ENCODE peak calls at places on chromosomes 3 and 15, in ten cellular contexts. T, B, L, U, N, R, E, M, V and C are unnamed samples.

GRCh38 chr15:97009036-97009555 is 678.6 kb downstream of the NR2F2 start:
- DNase-seq in T (no peak), B (no peak), L (no peak), U (no peak), N (no peak), R (no peak), E (no peak), M (no peak), V (peak; percentile 4), C (no peak)

GRCh38 chr15:95281470-95281869 is 1049.0 kb upstream of the NR2F2 start:
- DNase-seq in T (no peak), B (no peak), L (no peak), U (no peak), N (no peak), R (no peak), E (no peak), M (no peak), V (no peak), C (no peak)

GRCh38 chr3:49353022-49353421 is 5.1 kb downstream of the GPX1 start:
- DNase-seq in T (no peak), B (no peak), L (peak; percentile 32), U (no peak), N (no peak), R (no peak), E (no peak), M (no peak), V (no peak), C (no peak)

GRCh38 chr3:196843435-196844110 is 24.1 kb upstream of the SENP5 start:
- DNase-seq in T (no peak), B (no peak), L (no peak), U (no peak), N (no peak), R (no peak), E (peak; percentile 62), M (no peak), V (no peak), C (no peak)

GRCh38 chr3:69014022-69014580 is 617 bp upstream of the EOGT start:
- DNase-seq in T (no peak), B (no peak), L (peak; percentile 34), U (no peak), N (no peak), R (no peak), E (no peak), M (no peak), V (no peak), C (no peak)

GRCh38 chr15:29638011-29638410 is 184.3 kb downstream of the TJP1 start:
- DNase-seq in T (no peak), B (no peak), L (no peak), U (no peak), N (no peak), R (no peak), E (no peak), M (no peak), V (peak; percentile 57), C (no peak)

GRCh38 chr3:184572528-184573270 is 11.1 kb downstream of the EPHB3 start:
- DNase-seq in T (peak; percentile 36), B (no peak), L (no peak), U (no peak), N (no peak), R (no peak), E (no peak), M (no peak), V (no peak), C (no peak)

GRCh38 chr3:149462653-149463052 is 11.8 kb upstream of the TM4SF4 start:
- DNase-seq in T (no peak), B (no peak), L (peak; percentile 60), U (no peak), N (no peak), R (no peak), E (no peak), M (no peak), V (no peak), C (no peak)

DNA sequence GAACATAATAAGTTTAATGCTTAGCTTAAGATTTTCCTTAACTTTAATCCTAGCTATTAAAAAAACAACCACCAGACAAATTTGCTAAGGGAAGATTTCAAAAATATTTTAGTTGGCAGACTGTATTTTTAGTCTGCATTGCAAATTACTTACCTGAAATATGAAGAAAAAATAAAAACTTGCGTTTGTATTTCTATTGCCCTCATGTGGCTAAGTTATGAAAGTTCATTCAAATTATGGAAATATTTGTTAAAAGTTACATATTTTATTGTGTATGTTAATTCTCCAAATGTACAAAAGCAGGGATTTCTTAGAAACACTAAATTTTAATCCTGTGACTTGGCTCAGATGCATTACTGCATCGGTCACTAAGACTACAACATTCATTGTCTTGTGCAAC is 15.0 kb downstream of the GTF2A2 start:
- DNase-seq in T (no peak), B (no peak), L (no peak), U (peak; percentile 17), N (no peak), R (no peak), E (no peak), M (no peak), V (no peak), C (no peak)
- TF ChIP-seq CTCF in T (no peak), B (no peak), L (no peak), U (peak; percentile 27), N (no peak), R (peak; percentile 16), E (no peak), M (peak; percentile 55), V (no peak), C (no peak)

GRCh38 chr3:128131897-128132646 is 8.5 kb upstream of the RUVBL1 start:
- DNase-seq in T (no peak), B (no peak), L (no peak), U (no peak), N (no peak), R (no peak), E (no peak), M (no peak), V (no peak), C (no peak)

DNA sequence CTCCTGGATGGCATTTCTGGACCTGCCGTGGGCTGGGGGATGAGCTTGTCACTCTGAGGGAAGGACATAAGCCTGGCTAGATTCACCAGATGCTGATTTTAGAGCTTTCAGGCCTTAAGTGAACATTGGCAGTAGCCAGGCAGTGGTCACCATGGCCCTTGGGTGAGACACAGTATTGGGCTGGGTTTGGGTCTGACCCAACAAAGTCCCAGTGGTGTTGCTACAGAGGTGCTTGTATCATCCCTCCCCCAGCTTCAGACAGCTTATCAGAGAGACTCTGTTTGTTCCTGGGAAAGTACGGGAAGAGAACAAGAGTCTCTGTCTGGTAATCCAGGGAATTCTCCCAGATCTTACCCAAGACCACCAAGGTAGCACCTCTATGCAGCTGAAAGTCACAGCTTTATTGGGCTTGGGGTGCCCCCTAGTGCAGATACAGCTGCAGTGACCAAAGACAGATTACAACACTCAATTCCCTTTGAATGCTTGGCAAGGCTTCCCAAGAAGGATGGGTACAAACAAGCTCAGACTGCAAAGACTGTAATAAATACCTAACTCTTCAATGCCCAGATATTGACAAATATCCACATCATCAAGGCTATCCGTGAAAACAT is 9.8 kb upstream of the RUVBL1 start:
- DNase-seq in T (no peak), B (no peak), L (peak; percentile 81), U (peak; percentile 83), N (peak; percentile 72), R (peak; percentile 83), E (peak; percentile 63), M (no peak), V (no peak), C (peak; percentile 60)
- TF ChIP-seq CTCF in T (peak; percentile 52), B (peak; percentile 55), L (peak; percentile 74), U (peak; percentile 83), N (peak; percentile 34), R (peak; percentile 82), E (peak; percentile 59), M (peak; percentile 75), V (no peak), C (peak; percentile 68)

GRCh38 chr15:48340111-48340510 is 8.9 kb downstream of the DUT start:
- DNase-seq in T (no peak), B (no peak), L (no peak), U (no peak), N (no peak), R (no peak), E (no peak), M (no peak), V (no peak), C (no peak)

GRCh38 chr15:48334260-48334659 is 3.0 kb downstream of the DUT start:
- DNase-seq in T (no peak), B (no peak), L (no peak), U (no peak), N (no peak), R (peak; percentile 33), E (no peak), M (no peak), V (no peak), C (no peak)

GRCh38 chr15:48333553-48333952 is 2.3 kb downstream of the DUT start:
- DNase-seq in T (no peak), B (no peak), L (no peak), U (no peak), N (no peak), R (no peak), E (no peak), M (no peak), V (no peak), C (no peak)

GRCh38 chr15:48337626-48338025 is 6.4 kb downstream of the DUT start:
- DNase-seq in T (no peak), B (no peak), L (no peak), U (no peak), N (no peak), R (no peak), E (no peak), M (no peak), V (no peak), C (no peak)

DNA sequence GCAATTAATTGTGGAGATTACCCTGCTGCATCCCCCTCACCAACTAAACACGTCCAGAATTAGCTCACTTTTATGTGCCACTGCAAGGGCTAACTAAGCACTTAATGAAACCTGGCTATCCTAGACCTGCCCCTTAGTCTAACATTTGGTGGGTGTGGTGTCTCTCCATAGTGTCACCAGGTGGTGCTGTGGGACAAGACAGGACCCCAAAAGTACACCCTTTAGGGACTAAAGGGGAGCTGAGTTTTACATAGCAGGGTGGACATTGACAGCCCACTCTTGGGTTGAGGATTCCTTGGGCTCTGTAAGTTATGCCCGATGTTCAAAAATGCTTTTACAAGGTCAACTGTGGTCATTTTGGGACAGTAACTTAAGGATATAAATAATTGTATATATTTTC is 5.7 kb downstream of the DUT start:
- DNase-seq in T (no peak), B (no peak), L (peak; percentile 40), U (peak; percentile 11), N (peak; percentile 40), R (peak; percentile 71), E (peak; percentile 26), M (no peak), V (no peak), C (peak; percentile 37)
- TF ChIP-seq CTCF in T (no peak), B (peak; percentile 36), L (peak; percentile 26), U (peak; percentile 34), N (peak; percentile 28), R (peak; percentile 68), E (peak; percentile 34), M (peak; percentile 47), V (no peak), C (peak; percentile 39)

DNA sequence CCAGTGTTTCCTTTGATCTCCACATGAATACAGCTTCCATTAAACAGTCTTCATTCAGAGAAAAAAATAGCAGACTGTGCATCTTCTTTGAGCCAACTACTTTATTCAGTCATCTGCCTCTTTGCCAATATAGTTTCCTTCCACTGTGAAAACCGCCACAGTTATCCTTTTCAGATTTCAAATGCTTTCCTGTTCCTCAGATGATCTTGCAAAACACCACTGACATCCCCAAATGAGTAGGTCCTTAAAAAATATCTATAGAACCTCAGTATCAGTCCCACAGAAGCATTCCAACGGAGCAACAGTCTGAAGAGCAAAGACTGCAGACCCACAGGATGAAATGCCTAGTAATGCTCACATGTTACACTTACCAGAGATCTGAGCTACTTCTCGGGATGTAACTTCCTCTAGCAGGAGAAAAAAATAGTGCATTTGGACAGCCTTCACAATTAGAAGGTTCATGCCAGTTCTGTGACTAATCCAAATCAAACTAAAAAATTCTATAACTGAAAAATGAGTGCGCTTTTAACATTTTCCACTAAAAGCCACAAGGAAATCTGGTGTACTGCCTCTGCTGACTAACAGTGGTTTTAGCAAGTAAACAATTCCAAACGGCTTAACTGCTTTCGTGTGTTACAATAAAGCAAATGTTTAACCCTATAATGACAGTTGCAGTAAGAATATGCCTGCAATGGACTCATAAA is at the start of gene ANKRD28:
- DNase-seq in T (no peak), B (no peak), L (peak; percentile 93), U (peak; percentile 96), N (no peak), R (peak; percentile 55), E (peak; percentile 4), M (no peak), V (no peak), C (peak; percentile 21)
- TF ChIP-seq CTCF in T (peak; percentile 36), B (no peak), L (peak; percentile 9), U (peak; percentile 51), N (no peak), R (peak; percentile 42), E (no peak), M (peak; percentile 61), V (no peak), C (no peak)